ENCODE peak calls at places on chromosome 16, in nine cellular contexts. G is transverse colon, S is heart left ventricle, C is Peyer's patch, P is esophagus squamous epithelium, K is body of pancreas, T is kidney epithelial cell, W is AG04450, M is PC-9. R is an unnamed sample.

GRCh38 chr16:82183004-82183397 is 13.0 kb upstream of the MPHOSPH6 start:
- DNase-seq in S (no peak), C (no peak), K (no peak), T (no peak), M (no peak), W (no peak), P (no peak), G (no peak), R (no peak)

GRCh38 chr16:66374176-66374575 is 7.7 kb downstream of the CDH5 start:
- DNase-seq in P (no peak), K (no peak), T (no peak), G (no peak), C (no peak), W (no peak), M (no peak), S (no peak), R (no peak)

GRCh38 chr16:85800321-85800669 is 800 bp downstream of the COX4I1 start:
- DNase-seq in T (no peak), M (no peak), P (no peak), G (no peak), W (no peak), K (no peak), S (no peak), C (no peak), R (no peak)

GRCh38 chr16:77584205-77584859 is 138.0 kb upstream of the NUDT7 start:
- DNase-seq in M (peak; percentile 21), C (peak; percentile 61), W (peak; percentile 21), K (peak; percentile 59), T (no peak), S (no peak), P (no peak), G (peak; percentile 26), R (peak; percentile 16)

GRCh38 chr16:28063047-28063521 is 430 bp downstream of the GSG1L start:
- DNase-seq in T (no peak), C (no peak), W (no peak), M (no peak), S (no peak), G (no peak), P (no peak), K (no peak), R (peak; percentile 59)

GRCh38 chr16:86405319-86405718 is 105.0 kb upstream of the FOXF1 start:
- DNase-seq in C (no peak), G (no peak), M (no peak), W (no peak), T (no peak), P (no peak), K (no peak), S (no peak), R (no peak)

GRCh38 chr16:53434436-53435065 is at the start of gene RBL2:
- DNase-seq in G (peak; percentile 89), K (peak; percentile 51), T (no peak), P (no peak), S (peak; percentile 48), M (peak; percentile 81), C (peak; percentile 93), W (no peak), R (peak; percentile 94)

GRCh38 chr16:54326266-54326662 is 39.7 kb upstream of the IRX3 start:
- DNase-seq in P (no peak), T (peak; percentile 42), C (no peak), S (no peak), G (no peak), M (no peak), K (peak; percentile 3), W (no peak), R (peak; percentile 47)

GRCh38 chr16:27199747-27200146 is 3.6 kb upstream of the KDM8 start:
- DNase-seq in P (no peak), G (no peak), T (no peak), W (no peak), C (no peak), M (no peak), K (no peak), S (no peak), R (no peak)

GRCh38 chr16:51939371-51940005 is 607.5 kb downstream of the TOX3 start:
- DNase-seq in W (no peak), M (no peak), G (no peak), S (no peak), C (no peak), P (no peak), K (no peak), T (no peak), R (no peak)

GRCh38 chr16:28499854-28500253 is 5.4 kb downstream of the APOBR start:
- DNase-seq in W (no peak), K (no peak), M (peak; percentile 51), S (no peak), C (no peak), T (no peak), P (no peak), G (no peak), R (no peak)

GRCh38 chr16:3012246-3012645 is 477 bp upstream of the CLDN9 start:
- DNase-seq in G (no peak), T (no peak), M (peak; percentile 71), K (peak; percentile 66), W (no peak), C (no peak), S (no peak), P (no peak), R (no peak)
- H3K4me3 ChIP-seq in G (no peak overlapping the region), T (no peak overlapping the region), M (peak overlapping the region; percentile 37), K (no peak overlapping the region), W (no peak overlapping the region), C (no peak overlapping the region), S (no peak overlapping the region), P (no peak overlapping the region), R (no peak overlapping the region)

GRCh38 chr16:56669005-56669839 is at the start of gene MT1H:
- DNase-seq in G (peak; percentile 32), T (no peak), M (no peak), P (no peak), K (peak; percentile 71), S (no peak), C (peak; percentile 53), W (no peak), R (no peak)

GRCh38 chr16:56662357-56663354 is 4.9 kb downstream of the MT1F start:
- DNase-seq in M (no peak), T (no peak), P (no peak), C (no peak), G (no peak), S (no peak), W (no peak), K (no peak), R (no peak)

GRCh38 chr16:56669840-56670639 is 426 bp downstream of the MT1H start:
- DNase-seq in T (no peak), S (no peak), G (no peak), W (no peak), M (no peak), K (no peak), P (no peak), C (no peak), R (no peak)

GRCh38 chr16:56667581-56668571 is at the start of gene MT1G:
- DNase-seq in G (peak; percentile 74), T (no peak), M (no peak), C (peak; percentile 76), S (peak; percentile 48), P (no peak), W (no peak), K (peak; percentile 89), R (no peak)

GRCh38 chr16:56664506-56664905 is 3.4 kb downstream of the MT1G start:
- DNase-seq in G (no peak), T (no peak), S (no peak), P (no peak), W (no peak), C (no peak), K (no peak), M (no peak), R (no peak)
- H3K27me3 ChIP-seq in G (peaks cover 69% of the 10 kb centered on the region), T (peaks cover 46% of the 10 kb centered on the region), S (peaks cover 77% of the 10 kb centered on the region), P (peaks cover 9% of the 10 kb centered on the region), W (peaks cover 81% of the 10 kb centered on the region), C (no peaks in the 10 kb centered on the region), K (no peaks in the 10 kb centered on the region), M (peaks cover 8% of the 10 kb centered on the region), R (no peaks in the 10 kb centered on the region)

GRCh38 chr16:68274441-68274840 is 10.1 kb downstream of the SLC7A6 start:
- DNase-seq in T (no peak), G (no peak), M (no peak), K (no peak), P (no peak), C (no peak), S (no peak), W (no peak), R (no peak)
- H3K4me3 ChIP-seq in T (no peak overlapping the region), G (no peak overlapping the region), M (no peak overlapping the region), K (no peak overlapping the region), P (no peak overlapping the region), C (no peak overlapping the region), S (no peak overlapping the region), W (no peak overlapping the region), R (no peak overlapping the region)

GRCh38 chr16:1501630-1502029 is 8.5 kb downstream of the TELO2 start:
- DNase-seq in M (no peak), P (no peak), S (no peak), G (no peak), W (no peak), T (no peak), C (no peak), K (no peak), R (no peak)

GRCh38 chr16:1498899-1499676 is 5.9 kb downstream of the TELO2 start:
- DNase-seq in C (no peak), K (no peak), S (no peak), M (no peak), G (no peak), T (no peak), W (no peak), P (no peak), R (no peak)

GRCh38 chr16:1499756-1500464 is 6.8 kb downstream of the TELO2 start:
- DNase-seq in W (no peak), M (no peak), T (no peak), P (no peak), C (no peak), K (no peak), S (no peak), G (no peak), R (no peak)

GRCh38 chr16:1502092-1503004 is 9.2 kb downstream of the TELO2 start:
- DNase-seq in M (no peak), K (no peak), P (no peak), G (no peak), S (no peak), W (no peak), C (no peak), T (no peak), R (no peak)

GRCh38 chr16:1500465-1501150 is 7.4 kb downstream of the TELO2 start:
- DNase-seq in T (no peak), S (no peak), W (no peak), M (no peak), G (no peak), C (no peak), K (no peak), P (no peak), R (no peak)
- H3K27me3 ChIP-seq in T (no peaks in the 10 kb centered on the region), S (no peaks in the 10 kb centered on the region), W (no peaks in the 10 kb centered on the region), M (no peaks in the 10 kb centered on the region), G (no peaks in the 10 kb centered on the region), C (no peaks in the 10 kb centered on the region), K (no peaks in the 10 kb centered on the region), P (no peaks in the 10 kb centered on the region), R (no peaks in the 10 kb centered on the region)

GRCh38 chr16:58516768-58517107 is 1.4 kb downstream of the SETD6 start:
- DNase-seq in C (no peak), G (no peak), S (no peak), M (no peak), K (no peak), W (no peak), P (no peak), T (no peak), R (no peak)
- H3K4me3 ChIP-seq in C (peak overlapping the region; percentile 87), G (no peak overlapping the region), S (no peak overlapping the region), M (peak overlapping the region; percentile 99), K (no peak overlapping the region), W (no peak overlapping the region), P (peak overlapping the region; percentile 89), T (no peak overlapping the region), R (peak overlapping the region; percentile 96)